ENCODE peak calls at places on chromosomes 12 and 14, in five cellular contexts. D is mammary epithelial cell; H is Panc1; N is stimulated activated CD4-positive, alpha-beta T cell treated with anti-CD3 and anti-CD28 coated beads, Interleukin-1b, Interleukin-23, amount 100 ng/mL, for 4 hours; Z is cardiac septum. U is an unnamed sample.

GRCh38 chr12:132482771-132483170 is 7.2 kb upstream of the FBRSL1 start:
- DNase-seq in D (no peak), H (no peak), Z (no peak), N (no peak), U (no peak)

GRCh38 chr12:106291342-106291741 is 11.2 kb upstream of the TCP11L2 start:
- DNase-seq in H (no peak), D (no peak), N (no peak), Z (no peak), U (no peak)

GRCh38 chr12:92505373-92506340 is 197.1 kb upstream of the PLEKHG7 start:
- DNase-seq in D (no peak), H (no peak), N (peak), Z (peak), U (peak)

GRCh38 chr14:53458368-53458814 is 305.3 kb upstream of the DDHD1 start:
- DNase-seq in H (peak), D (peak), N (no peak), Z (no peak), U (peak)

GRCh38 chr12:94553875-94554274 is 94.2 kb upstream of the CEP83 start:
- DNase-seq in N (no peak), Z (no peak), H (no peak), D (no peak), U (no peak)

GRCh38 chr14:64209428-64210165 is 84.6 kb downstream of the ESR2 start:
- DNase-seq in H (no peak), N (no peak), D (no peak), Z (peak), U (peak)

GRCh38 chr14:30996892-30997659 is 28.4 kb upstream of the AP4S1 start:
- DNase-seq in H (no peak), Z (no peak), N (no peak), D (no peak), U (no peak)

GRCh38 chr12:52857500-52857899 is 8.7 kb upstream of the KRT78 start:
- DNase-seq in Z (no peak), N (no peak), H (no peak), D (peak), U (no peak)

GRCh38 chr12:32118806-32119205 is 12.2 kb downstream of the BICD1 start:
- DNase-seq in D (no peak), Z (no peak), H (no peak), N (no peak), U (no peak)

GRCh38 chr12:124684496-124684895 is 117.1 kb upstream of the NCOR2 start:
- DNase-seq in D (no peak), N (no peak), Z (no peak), H (no peak), U (no peak)

GRCh38 chr12:131950182-131950913 is 606 bp downstream of the EP400 start:
- DNase-seq in Z (peak), D (peak), N (peak), H (no peak), U (no peak)

GRCh38 chr12:119338593-119339363 is 4.2 kb downstream of the CCDC60 start:
- DNase-seq in D (no peak), N (no peak), Z (no peak), H (no peak), U (no peak)

GRCh38 chr12:913919-914718 is 35.4 kb downstream of the RAD52 start:
- DNase-seq in Z (no peak), D (peak), H (no peak), N (no peak), U (peak)

GRCh38 chr14:77059276-77059934 is 30.9 kb upstream of the IRF2BPL start:
- DNase-seq in N (no peak), H (no peak), D (peak), Z (no peak), U (peak)

GRCh38 chr12:43294881-43295280 is 257.1 kb downstream of the ADAMTS20 start:
- DNase-seq in H (no peak), D (no peak), N (no peak), Z (no peak), U (no peak)

GRCh38 chr12:109621271-109621671 is 47.7 kb downstream of the MVK start:
- DNase-seq in D (peak), H (no peak), N (no peak), Z (no peak), U (peak)

GRCh38 chr14:89428556-89429196 is 11.6 kb upstream of the FOXN3 start:
- DNase-seq in H (no peak), Z (peak), N (no peak), D (peak), U (peak)

GRCh38 chr14:75042040-75042439 is 9.2 kb downstream of the MLH3 start:
- DNase-seq in H (no peak), Z (no peak), N (no peak), D (no peak), U (peak)

GRCh38 chr14:54839681-54840080 is 62.9 kb downstream of the GCH1 start:
- DNase-seq in Z (no peak), H (no peak), D (peak), N (no peak), U (peak)

GRCh38 chr14:99468836-99469592 is 11.6 kb downstream of the SETD3 start:
- DNase-seq in Z (no peak), H (no peak), N (no peak), D (no peak), U (no peak)

GRCh38 chr12:42904683-42905418 is 315.3 kb upstream of the PRICKLE1 start:
- DNase-seq in H (no peak), Z (no peak), D (no peak), N (no peak), U (no peak)

GRCh38 chr12:46218509-46219095 is 50.2 kb downstream of the SLC38A1 start:
- DNase-seq in N (no peak), Z (no peak), H (no peak), D (peak), U (no peak)

GRCh38 chr12:2813573-2814185 is 1.2 kb downstream of the ITFG2 start:
- DNase-seq in H (no peak), D (peak), N (no peak), Z (no peak), U (peak)

GRCh38 chr14:55600784-55601561 is 21.0 kb downstream of the KTN1 start:
- DNase-seq in Z (no peak), H (no peak), D (peak), N (no peak), U (peak)

GRCh38 chr12:3673960-3674708 is 78.8 kb downstream of the CRACR2A start:
- DNase-seq in H (no peak), Z (no peak), D (no peak), N (no peak), U (no peak)

GRCh38 chr14:105290598-105291356 is 10.0 kb downstream of the BRF1 start:
- DNase-seq in Z (no peak), N (no peak), D (no peak), H (no peak), U (no peak)

U was measured in AG10803.